ENCODE peak calls at places on chromosome 16, in five cellular contexts. F is GM12878, I is K562, E is HepG2, N is A549. S is an unnamed sample.

GRCh38 chr16:31440511-31441184 is 1.9 kb downstream of the ZNF843 start:
- DNase-seq in N (no peak), F (no peak), E (no peak), I (no peak), S (no peak)

GRCh38 chr16:82633964-82634600 is 7.3 kb downstream of the CDH13 start:
- DNase-seq in I (no peak), N (no peak), E (no peak), F (no peak), S (peak)

GRCh38 chr16:30473231-30474061 is 904 bp downstream of the ITGAL start:
- DNase-seq in N (no peak), I (no peak), E (no peak), F (no peak), S (no peak)

GRCh38 chr16:524274-525011 is 3.1 kb upstream of the CAPN15 start:
- DNase-seq in N (no peak), I (no peak), E (no peak), F (no peak), S (no peak)

GRCh38 chr16:9566099-9566498 is 474.7 kb downstream of the HAPSTR1 start:
- DNase-seq in N (no peak), F (no peak), E (no peak), I (peak), S (no peak)

GRCh38 chr16:1789643-1790045 is 3.9 kb downstream of the IGFALS start:
- DNase-seq in E (no peak), I (no peak), N (no peak), F (no peak), S (no peak)

GRCh38 chr16:25264599-25264998 is 7.0 kb upstream of the ZKSCAN2 start:
- DNase-seq in F (no peak), N (no peak), I (peak), E (no peak), S (no peak)

GRCh38 chr16:81238296-81239011 is at the start of gene BCO1:
- DNase-seq in I (no peak), N (peak), F (no peak), E (peak), S (peak)

GRCh38 chr16:4515611-4516233 is 22.9 kb downstream of the CDIP1 start:
- DNase-seq in N (no peak), E (no peak), F (peak), I (no peak), S (no peak)

GRCh38 chr16:19664166-19664565 is 53.9 kb downstream of the KNOP1 start:
- DNase-seq in I (no peak), E (no peak), F (no peak), N (no peak), S (no peak)

GRCh38 chr16:31508706-31509523 is 724 bp upstream of the RUSF1 start:
- DNase-seq in N (no peak), E (peak), I (peak), F (no peak), S (peak)

GRCh38 chr16:30533748-30534367 is 800 bp downstream of the ZNF747 start:
- DNase-seq in E (no peak), I (no peak), N (no peak), F (no peak), S (no peak)

GRCh38 chr16:50360033-50360778 is 8.6 kb downstream of the BRD7 start:
- DNase-seq in N (no peak), E (no peak), I (no peak), F (no peak), S (peak)

GRCh38 chr16:3717235-3718018 is at the start of gene TRAP1:
- DNase-seq in E (peak), F (peak), I (peak), N (peak), S (peak)

GRCh38 chr16:72198021-72198420 is 26.1 kb upstream of the PMFBP1 start:
- DNase-seq in F (no peak), N (no peak), I (no peak), E (no peak), S (peak)

GRCh38 chr16:2595376-2596200 is 57.8 kb downstream of the PDPK1 start:
- DNase-seq in F (no peak), I (no peak), E (no peak), N (no peak), S (no peak)

GRCh38 chr16:54590836-54591235 is 304.2 kb upstream of the IRX3 start:
- DNase-seq in N (no peak), I (no peak), F (no peak), E (no peak), S (no peak)

GRCh38 chr16:59210955-59211541 is 476.9 kb upstream of the GOT2 start:
- DNase-seq in F (no peak), E (peak), I (no peak), N (peak), S (peak)

GRCh38 chr16:8712589-8713361 is 38.4 kb downstream of the ABAT start:
- DNase-seq in F (no peak), N (no peak), I (no peak), E (no peak), S (no peak)

GRCh38 chr16:80375973-80376372 is 164.8 kb upstream of the DYNLRB2 start:
- DNase-seq in N (no peak), F (no peak), I (no peak), E (no peak), S (no peak)

GRCh38 chr16:17026600-17027242 is 444.0 kb downstream of the XYLT1 start:
- DNase-seq in N (no peak), E (no peak), I (no peak), F (peak), S (no peak)

GRCh38 chr16:49854227-49855203 is 1.4 kb downstream of the ZNF423 start:
- DNase-seq in F (no peak), I (no peak), E (no peak), N (peak), S (no peak)

GRCh38 chr16:35631261-35631945 is 2172.0 kb downstream of the TP53TG3F start:
- DNase-seq in N (no peak), E (no peak), F (no peak), I (no peak), S (no peak)

GRCh38 chr16:50261707-50262235 is 4.6 kb upstream of the ADCY7 start:
- DNase-seq in E (peak), F (no peak), N (no peak), I (no peak), S (no peak)

GRCh38 chr16:49350265-49351103 is 23.1 kb upstream of the C16orf78 start:
- DNase-seq in F (no peak), E (peak), N (peak), I (peak), S (peak)

GRCh38 chr16:85498607-85499006 is 114.5 kb upstream of the GSE1 start:
- DNase-seq in N (no peak), F (peak), I (no peak), E (no peak), S (no peak)

GRCh38 chr16:86509759-86510464 is 415 bp upstream of the FOXF1 start:
- DNase-seq in F (no peak), E (no peak), I (no peak), N (no peak), S (peak)

DNA sequence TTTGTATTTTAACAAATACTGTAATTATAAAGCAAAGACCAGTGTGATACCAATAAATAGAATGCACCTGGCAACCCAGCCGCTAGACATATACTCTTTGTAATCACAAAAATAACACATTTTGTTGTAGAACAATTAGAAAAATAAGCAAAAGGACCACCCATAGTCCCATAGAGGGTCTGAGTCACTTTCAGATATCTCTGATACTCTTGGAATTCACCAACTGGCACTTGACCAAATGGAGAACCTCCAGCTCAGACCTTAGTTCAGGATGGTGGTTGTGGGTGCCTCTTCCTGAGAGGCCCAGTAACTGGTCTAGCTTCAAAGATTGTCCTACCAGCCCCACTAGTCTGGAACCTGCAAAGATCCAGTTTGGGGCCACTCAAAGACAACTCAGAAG is 789 bp upstream of the TERF2 start:
- DNase-seq in I (no peak), E (no peak), N (no peak), F (no peak), S (peak)
- H3K4me2 ChIP-seq in I (peak), E (peak), N (peak), F (no peak), S (no peak)

DNA sequence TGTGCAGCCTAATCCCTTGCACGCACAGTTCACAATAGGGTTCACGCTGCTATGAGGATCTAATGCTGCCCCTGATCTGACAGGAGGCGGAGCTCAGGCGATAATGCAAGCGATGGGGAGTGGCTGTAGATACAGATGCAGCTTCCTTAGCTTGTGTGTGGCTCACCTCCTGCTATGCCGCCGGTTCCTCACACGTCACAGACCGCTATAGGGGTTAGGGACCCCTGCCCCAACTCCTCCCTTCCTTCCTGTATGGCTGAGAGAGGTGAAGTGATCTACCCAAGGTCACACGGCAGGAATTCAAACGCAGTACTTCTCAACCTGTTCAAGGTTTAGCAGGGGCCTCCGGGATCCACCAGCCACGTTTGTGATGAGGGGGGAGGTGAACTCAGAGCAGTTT is 13.4 kb upstream of the PLLP start:
- DNase-seq in I (no peak), E (no peak), F (no peak), N (no peak), S (no peak)
- TF ChIP-seq CEBPB in I (no peak), E (no peak), F (no peak), N (no peak), S (no peak)

GRCh38 chr16:11089504-11090124 is 145.2 kb downstream of the CLEC16A start:
- DNase-seq in F (no peak), E (no peak), I (no peak), N (no peak), S (peak)
- TF ChIP-seq BHLHE40 in F (no peak), E (no peak), I (no peak), N (no peak), S (peak)

GRCh38 chr16:88479795-88480760 is 27.0 kb downstream of the ZFPM1 start:
- DNase-seq in F (no peak), N (no peak), I (no peak), E (no peak), S (no peak)

GRCh38 chr16:88478889-88479794 is 26.1 kb downstream of the ZFPM1 start:
- DNase-seq in N (no peak), F (no peak), E (no peak), I (no peak), S (no peak)

GRCh38 chr16:88482630-88483391 is 29.7 kb downstream of the ZFPM1 start:
- DNase-seq in I (no peak), E (peak), F (no peak), N (no peak), S (no peak)

GRCh38 chr16:88483392-88483641 is 30.2 kb downstream of the ZFPM1 start:
- DNase-seq in F (no peak), N (no peak), I (no peak), E (no peak), S (no peak)

DNA sequence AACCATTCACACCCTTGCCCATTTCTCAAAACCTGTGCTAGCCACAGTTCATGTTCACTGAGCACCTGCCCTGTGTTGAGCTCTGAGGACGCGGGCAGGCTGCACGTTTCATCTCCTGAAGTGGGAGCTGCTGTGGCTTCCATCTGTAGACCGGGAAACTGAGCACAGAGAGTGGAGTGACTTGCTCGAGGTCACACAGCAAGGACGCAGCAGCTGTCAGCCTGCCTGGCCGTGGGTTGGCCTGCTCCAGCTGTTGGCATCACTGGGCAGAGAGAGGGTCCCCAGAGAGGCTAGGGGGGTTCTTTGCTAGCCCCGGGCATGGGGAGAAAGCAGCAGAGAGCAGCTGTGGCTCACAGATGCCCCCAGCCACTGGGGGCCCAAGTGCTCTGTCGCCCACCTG is 28.8 kb downstream of the ZFPM1 start:
- DNase-seq in I (no peak), E (no peak), F (no peak), N (no peak), S (no peak)
- H3K4me2 ChIP-seq in I (no peak), E (no peak), F (no peak), N (no peak), S (no peak)